ENCODE peak calls at places on chromosomes 2 and 18, in nine cellular contexts. F is stomach, O is transverse colon, T is sigmoid colon, E is HCT116, P is spleen, I is endothelial cell of umbilical vein, L is GM12878, D is GM12891. Y is an unnamed sample.

GRCh38 chr2:174634130-174635014 is 36.8 kb upstream of the WIPF1 start:
- DNase-seq in T (no peak), D (no peak), E (no peak), I (peak), P (peak), L (peak), O (peak), F (no peak), Y (peak)

GRCh38 chr2:84904717-84905174 is 710 bp upstream of the TMSB10 start:
- DNase-seq in F (peak), P (peak), T (peak), O (peak), E (no peak), I (peak), L (no peak), D (no peak), Y (no peak)

GRCh38 chr2:160076239-160076638 is 13.8 kb upstream of the PLA2R1 start:
- DNase-seq in F (no peak), I (no peak), O (no peak), T (no peak), E (no peak), L (no peak), P (no peak), D (no peak), Y (no peak)

GRCh38 chr2:47187124-47187523 is 32.0 kb upstream of the STPG4 start:
- DNase-seq in D (no peak), L (no peak), O (no peak), P (no peak), E (no peak), I (no peak), T (no peak), F (no peak), Y (no peak)

GRCh38 chr2:19786408-19787058 is 115.2 kb downstream of the TTC32 start:
- DNase-seq in L (no peak), F (no peak), T (no peak), O (no peak), D (no peak), E (no peak), P (no peak), I (no peak), Y (no peak)

GRCh38 chr2:175576875-175577274 is 395.4 kb upstream of the ATP5MC3 start:
- DNase-seq in I (no peak), O (no peak), L (no peak), F (no peak), T (no peak), P (no peak), D (no peak), E (no peak), Y (no peak)

GRCh38 chr2:85988210-85988913 is 99.6 kb upstream of the ST3GAL5 start:
- DNase-seq in I (no peak), T (peak), D (no peak), F (no peak), O (no peak), E (no peak), P (no peak), L (no peak), Y (no peak)

GRCh38 chr2:37464064-37464463 is 119.6 kb downstream of the QPCT start:
- DNase-seq in L (no peak), T (no peak), O (no peak), E (no peak), I (no peak), P (no peak), D (no peak), F (no peak), Y (no peak)

GRCh38 chr2:102619414-102620319 is at the start of gene SLC9A2:
- DNase-seq in D (peak), I (peak), L (no peak), F (peak), T (no peak), E (no peak), O (peak), P (no peak), Y (peak)

GRCh38 chr18:49744395-49744987 is 68.8 kb downstream of the ACAA2 start:
- DNase-seq in L (no peak), F (no peak), I (no peak), P (no peak), D (no peak), O (no peak), T (no peak), E (no peak), Y (no peak)

GRCh38 chr2:231662811-231663457 is 45.4 kb upstream of the PTMA start:
- DNase-seq in O (no peak), E (no peak), D (no peak), P (peak), T (no peak), F (no peak), L (no peak), I (no peak), Y (no peak)

GRCh38 chr2:231765496-231765929 is 15.6 kb downstream of the PDE6D start:
- DNase-seq in O (no peak), E (no peak), F (no peak), T (no peak), D (no peak), L (peak), I (no peak), P (no peak), Y (no peak)

GRCh38 chr2:73035899-73036778 is 35.4 kb downstream of the SFXN5 start:
- DNase-seq in T (no peak), D (no peak), L (no peak), I (no peak), E (peak), P (no peak), F (no peak), O (no peak), Y (no peak)

GRCh38 chr2:36322108-36322507 is 33.5 kb upstream of the CRIM1 start:
- DNase-seq in L (no peak), D (no peak), E (peak), O (no peak), I (peak), F (no peak), T (no peak), P (no peak), Y (no peak)

GRCh38 chr18:66083078-66083477 is 332.3 kb downstream of the CDH7 start:
- DNase-seq in F (no peak), L (no peak), O (no peak), I (no peak), D (no peak), E (no peak), T (no peak), P (no peak), Y (no peak)
- TF ChIP-seq POLR2AphosphoS5 in F (no peak), L (no peak), O (no peak), I (no peak), D (no peak), E (no peak), T (no peak), P (no peak), Y (no peak)

GRCh38 chr2:190646780-190647626 is 1.9 kb upstream of the NAB1 start:
- DNase-seq in L (no peak), F (no peak), O (no peak), D (no peak), P (no peak), I (peak), E (no peak), T (no peak), Y (no peak)

GRCh38 chr2:190648289-190649034 is 421 bp upstream of the NAB1 start:
- DNase-seq in O (peak), P (peak), E (peak), L (peak), T (peak), F (peak), D (peak), I (peak), Y (peak)

GRCh38 chr2:190649798-190650390 is 1.0 kb downstream of the NAB1 start:
- DNase-seq in T (no peak), E (no peak), L (no peak), D (no peak), O (no peak), I (peak), P (no peak), F (no peak), Y (no peak)

GRCh38 chr2:190651413-190651812 is 2.5 kb downstream of the NAB1 start:
- DNase-seq in O (no peak), F (no peak), T (no peak), L (no peak), P (no peak), D (no peak), E (no peak), I (no peak), Y (no peak)

GRCh38 chr2:190649035-190649797 is at the start of gene NAB1:
- DNase-seq in F (peak), D (peak), P (peak), T (peak), I (peak), E (no peak), O (peak), L (no peak), Y (peak)
- TF ChIP-seq POLR2A in F (no peak), D (no peak), P (no peak), T (no peak), I (peak), E (no peak), O (peak), L (peak), Y (peak)

GRCh38 chr2:105827351-105828096 is 82.8 kb downstream of the NCK2 start:
- DNase-seq in L (no peak), O (no peak), P (no peak), I (no peak), E (no peak), T (no peak), D (no peak), F (no peak), Y (no peak)
- TF ChIP-seq POLR2AphosphoS5 in L (no peak), O (no peak), P (no peak), I (no peak), E (no peak), T (no peak), D (no peak), F (no peak), Y (no peak)

GRCh38 chr2:208254871-208255556 is at the start of gene IDH1:
- DNase-seq in E (peak), O (peak), P (peak), T (peak), I (peak), D (peak), F (peak), L (peak), Y (peak)
- TF ChIP-seq POLR2A in E (no peak), O (peak), P (no peak), T (peak), I (peak), D (no peak), F (no peak), L (peak), Y (peak)

DNA sequence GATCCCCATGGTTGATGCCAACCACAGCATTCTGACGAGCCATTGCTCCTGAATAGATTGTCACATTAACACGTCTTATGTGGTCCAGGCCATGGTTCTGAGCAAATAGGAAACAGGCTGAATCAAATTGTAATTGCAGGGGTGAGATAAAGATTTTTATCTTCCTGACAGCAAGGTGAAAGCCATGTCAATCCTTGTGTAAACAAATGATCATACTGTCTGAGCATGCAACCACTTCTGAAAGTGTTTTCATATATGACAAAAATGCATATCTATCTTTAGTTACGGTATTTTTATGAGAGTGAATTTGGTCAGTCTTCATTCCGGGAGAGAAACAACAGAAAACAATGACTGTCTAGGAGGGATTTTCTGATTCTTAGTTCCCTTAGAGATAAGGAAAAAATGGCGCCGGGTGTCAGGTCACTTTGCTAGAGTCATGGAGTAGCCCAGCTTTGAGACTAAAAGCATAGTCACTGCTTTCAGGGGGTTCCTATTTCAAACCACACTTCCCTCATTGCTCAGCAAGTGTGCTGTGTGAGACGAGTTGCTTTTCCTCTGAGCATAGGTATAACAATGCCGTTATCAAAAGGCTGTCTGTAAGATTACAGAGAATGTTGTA is 958.9 kb downstream of the DCDC2C start:
- DNase-seq in D (no peak), I (peak), L (no peak), F (no peak), P (no peak), E (no peak), O (no peak), T (no peak), Y (no peak)
- TF ChIP-seq POLR2AphosphoS5 in D (no peak), I (peak), L (no peak), F (no peak), P (no peak), E (no peak), O (no peak), T (no peak), Y (no peak)